ENCODE peak calls at places on chromosome 17, in eight cellular contexts. F is heart left ventricle; Y is A549; Q is HepG2; G is heart right ventricle; L is CD4-positive, CD25-positive, alpha-beta regulatory T cell; T is PC-3; B is kidney. R is an unnamed sample.

GRCh38 chr17:44745301-44745700 is 13.5 kb upstream of the ADAM11 start:
- DNase-seq in F (no peak), Y (no peak), Q (no peak), G (no peak), L (no peak), T (no peak), B (no peak), R (no peak)

GRCh38 chr17:7440113-7440822 is 956 bp downstream of the FGF11 start:
- DNase-seq in F (peak; percentile 54), Y (peak; percentile 39), Q (no peak), G (peak; percentile 67), L (no peak), T (peak; percentile 28), B (peak; percentile 91), R (no peak)

GRCh38 chr17:59643159-59643857 is 23.6 kb downstream of the CLTC start:
- DNase-seq in F (no peak), Y (no peak), Q (no peak), G (no peak), L (no peak), T (peak; percentile 63), B (no peak), R (no peak)

GRCh38 chr17:59760164-59760563 is 52.7 kb downstream of the VMP1 start:
- DNase-seq in F (no peak), Y (no peak), Q (no peak), G (no peak), L (no peak), T (no peak), B (no peak), R (no peak)

GRCh38 chr17:64109400-64109799 is 20.5 kb downstream of the ERN1 start:
- DNase-seq in F (no peak), Y (no peak), Q (no peak), G (no peak), L (no peak), T (no peak), B (no peak), R (no peak)

GRCh38 chr17:76063880-76064546 is 8.3 kb downstream of the SRP68 start:
- DNase-seq in F (no peak), Y (no peak), Q (no peak), G (no peak), L (peak; percentile 49), T (no peak), B (no peak), R (no peak)

GRCh38 chr17:16322636-16323035 is 30.6 kb downstream of the CENPV start:
- DNase-seq in F (no peak), Y (no peak), Q (no peak), G (no peak), L (no peak), T (no peak), B (no peak), R (no peak)

GRCh38 chr17:12041316-12041715 is 20.6 kb downstream of the MAP2K4 start:
- DNase-seq in F (no peak), Y (peak; percentile 29), Q (no peak), G (no peak), L (no peak), T (peak; percentile 96), B (no peak), R (no peak)

GRCh38 chr17:33438136-33438535 is 145.0 kb upstream of the ASIC2 start:
- DNase-seq in F (no peak), Y (peak; percentile 9), Q (no peak), G (no peak), L (no peak), T (no peak), B (no peak), R (no peak)

GRCh38 chr17:76151896-76152454 is 10.9 kb upstream of the FOXJ1 start:
- DNase-seq in F (no peak), Y (no peak), Q (no peak), G (no peak), L (peak; percentile 71), T (no peak), B (no peak), R (no peak)

GRCh38 chr17:17749025-17749772 is 67.9 kb downstream of the RAI1 start:
- DNase-seq in F (no peak), Y (no peak), Q (no peak), G (peak; percentile 51), L (no peak), T (no peak), B (no peak), R (no peak)

GRCh38 chr17:39096435-39097158 is 54.8 kb downstream of the PLXDC1 start:
- DNase-seq in F (peak; percentile 30), Y (no peak), Q (no peak), G (no peak), L (peak; percentile 66), T (no peak), B (no peak), R (no peak)

GRCh38 chr17:50708050-50709000 is 611 bp upstream of the ANKRD40 start:
- DNase-seq in F (peak; percentile 27), Y (peak; percentile 44), Q (no peak), G (no peak), L (no peak), T (peak; percentile 41), B (no peak), R (no peak)

GRCh38 chr17:61479493-61480413 is 27.5 kb downstream of the TBX4 start:
- DNase-seq in F (no peak), Y (no peak), Q (no peak), G (no peak), L (no peak), T (no peak), B (peak; percentile 60), R (no peak)

GRCh38 chr17:8924595-8924994 is 40.9 kb downstream of the PIK3R5 start:
- DNase-seq in F (no peak), Y (no peak), Q (no peak), G (no peak), L (no peak), T (no peak), B (no peak), R (no peak)

GRCh38 chr17:62753562-62753961 is 54.6 kb downstream of the MARCHF10 start:
- DNase-seq in F (no peak), Y (no peak), Q (no peak), G (no peak), L (no peak), T (no peak), B (no peak), R (no peak)

GRCh38 chr17:56185491-56185890 is 32.2 kb downstream of the ANKFN1 start:
- DNase-seq in F (no peak), Y (no peak), Q (no peak), G (no peak), L (no peak), T (no peak), B (no peak), R (no peak)

GRCh38 chr17:80833952-80834895 is 157.4 kb upstream of the CHMP6 start:
- DNase-seq in F (peak; percentile 65), Y (no peak), Q (no peak), G (peak; percentile 65), L (no peak), T (no peak), B (peak; percentile 62), R (no peak)

GRCh38 chr17:59427425-59427921 is 96.0 kb downstream of the YPEL2 start:
- DNase-seq in F (peak; percentile 51), Y (peak; percentile 20), Q (no peak), G (no peak), L (peak; percentile 11), T (peak; percentile 30), B (no peak), R (no peak)

GRCh38 chr17:48834973-48835372 is 4.1 kb downstream of the CALCOCO2 start:
- DNase-seq in F (no peak), Y (no peak), Q (no peak), G (no peak), L (no peak), T (no peak), B (no peak), R (no peak)
- H3K4me1 ChIP-seq in F (peaks cover 54% of the 10 kb centered on the region), Y (peaks cover 16% of the 10 kb centered on the region), Q (peaks cover 31% of the 10 kb centered on the region), G (peaks cover 90% of the 10 kb centered on the region), L (peaks cover 86% of the 10 kb centered on the region), T (peaks cover 20% of the 10 kb centered on the region), B (peaks cover 4% of the 10 kb centered on the region), R (peaks cover 88% of the 10 kb centered on the region)

GRCh38 chr17:57629886-57630285 is 115.2 kb downstream of the CCDC182 start:
- DNase-seq in F (no peak), Y (no peak), Q (no peak), G (no peak), L (no peak), T (no peak), B (no peak), R (no peak)
- H3K4me1 ChIP-seq in F (peaks cover 3% of the 10 kb centered on the region), Y (no peaks in the 10 kb centered on the region), Q (peaks cover 17% of the 10 kb centered on the region), G (peaks cover 24% of the 10 kb centered on the region), L (no peaks in the 10 kb centered on the region), T (no peaks in the 10 kb centered on the region), B (peaks cover 8% of the 10 kb centered on the region), R (no peaks in the 10 kb centered on the region)

DNA sequence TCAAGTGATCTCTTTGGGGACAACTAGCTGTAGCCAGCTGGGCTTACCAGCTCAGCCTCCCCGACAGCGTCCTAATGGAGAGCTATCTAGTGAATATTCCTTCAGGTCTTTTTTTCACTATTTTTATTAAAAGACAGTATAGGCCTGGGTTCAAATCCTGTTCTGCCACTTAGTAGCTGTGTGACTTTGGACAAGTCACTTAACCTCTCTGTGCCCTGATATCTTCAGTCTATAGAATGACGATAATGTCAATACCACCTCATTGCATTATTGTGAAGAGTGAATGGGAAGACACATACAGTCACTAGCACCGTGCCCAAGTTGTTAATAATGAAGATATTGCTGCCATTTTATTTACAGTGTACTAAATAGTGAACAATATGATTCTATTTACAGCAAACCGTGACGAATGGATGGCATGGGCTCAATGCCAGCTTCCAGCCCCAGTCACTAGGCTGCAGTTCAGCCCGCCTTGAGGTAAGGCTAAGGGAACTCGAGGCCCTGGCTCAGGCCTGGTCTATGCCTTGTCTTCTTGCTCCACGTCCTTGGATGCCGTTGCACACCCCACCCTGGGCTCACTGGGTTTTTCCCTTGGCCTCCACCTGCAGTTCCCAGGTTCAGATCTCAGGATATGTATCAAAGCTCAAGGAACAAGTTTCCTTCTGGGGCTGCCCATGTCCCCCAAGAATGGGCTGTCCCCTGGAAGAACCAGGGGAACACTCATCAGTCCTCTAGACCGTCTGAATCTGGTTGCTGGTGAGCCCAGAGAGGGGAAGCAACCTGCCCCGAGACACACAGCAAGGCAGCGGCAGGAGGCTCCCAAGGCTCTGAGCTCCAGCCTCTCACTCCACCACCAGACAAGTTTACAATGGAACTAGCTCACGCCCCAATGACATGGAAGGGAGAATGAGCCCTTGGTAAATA is 95.4 kb upstream of the TNRC6C start:
- DNase-seq in F (no peak), Y (no peak), Q (no peak), G (peak; percentile 9), L (no peak), T (peak; percentile 25), B (peak; percentile 41), R (no peak)
- H3K4me1 ChIP-seq in F (peaks cover 22% of the 10 kb centered on the region), Y (no peaks in the 10 kb centered on the region), Q (peaks cover 11% of the 10 kb centered on the region), G (peaks cover 36% of the 10 kb centered on the region), L (no peaks in the 10 kb centered on the region), T (no peaks in the 10 kb centered on the region), B (no peaks in the 10 kb centered on the region), R (peaks cover 30% of the 10 kb centered on the region)

GRCh38 chr17:28747801-28748750 is 4.3 kb downstream of the TRAF4 start:
- DNase-seq in F (no peak), Y (no peak), Q (no peak), G (no peak), L (no peak), T (no peak), B (peak; percentile 71), R (no peak)

GRCh38 chr17:28745777-28746473 is 2.1 kb downstream of the TRAF4 start:
- DNase-seq in F (no peak), Y (peak; percentile 55), Q (no peak), G (no peak), L (no peak), T (peak; percentile 88), B (peak; percentile 93), R (no peak)

GRCh38 chr17:28747046-28747691 is 3.4 kb downstream of the TRAF4 start:
- DNase-seq in F (no peak), Y (no peak), Q (no peak), G (no peak), L (no peak), T (peak; percentile 81), B (peak; percentile 92), R (no peak)

GRCh38 chr17:28745052-28745776 is 1.4 kb downstream of the TRAF4 start:
- DNase-seq in F (peak; percentile 50), Y (peak; percentile 64), Q (peak; percentile 90), G (no peak), L (peak; percentile 33), T (peak; percentile 41), B (peak; percentile 86), R (no peak)

GRCh38 chr17:28746611-28747045 is 2.8 kb downstream of the TRAF4 start:
- DNase-seq in F (no peak), Y (peak; percentile 76), Q (no peak), G (no peak), L (no peak), T (peak; percentile 74), B (peak; percentile 91), R (no peak)
- H3K4me1 ChIP-seq in F (peaks cover 8% of the 10 kb centered on the region), Y (peaks cover 64% of the 10 kb centered on the region), Q (peaks cover 65% of the 10 kb centered on the region), G (peaks cover 60% of the 10 kb centered on the region), L (peaks cover 38% of the 10 kb centered on the region), T (peaks cover 27% of the 10 kb centered on the region), B (peaks cover 42% of the 10 kb centered on the region), R (peaks cover 65% of the 10 kb centered on the region)

R was measured in esophagus muscularis mucosa.